ENCODE peak calls at places on chromosomes 4 and X, in seven cellular contexts. One of them, this sample, is unnamed.

GRCh38 chr4:184148871-184149637 is 68.6 kb downstream of the ENPP6 start:
- DNase-seq in HCT116: no peak
- DNase-seq in IMR-90: no peak
- DNase-seq in H1: no peak
- DNase-seq in A549: no peak
- DNase-seq in K562: no peak
- DNase-seq in HepG2: no peak
- DNase-seq in this sample: no peak

GRCh38 chr4:108834167-108834566 is 71.3 kb upstream of the ETNPPL start:
- DNase-seq in HCT116: no peak
- DNase-seq in IMR-90: peak
- DNase-seq in H1: no peak
- DNase-seq in A549: no peak
- DNase-seq in K562: no peak
- DNase-seq in HepG2: no peak
- DNase-seq in this sample: no peak

GRCh38 chr4:128916832-128917231 is 107.3 kb downstream of the JADE1 start:
- DNase-seq in HCT116: no peak
- DNase-seq in IMR-90: no peak
- DNase-seq in H1: no peak
- DNase-seq in A549: no peak
- DNase-seq in K562: no peak
- DNase-seq in HepG2: no peak
- DNase-seq in this sample: no peak

GRCh38 chr4:140012688-140013087 is 141.3 kb downstream of the MAML3 start:
- DNase-seq in HCT116: peak
- DNase-seq in IMR-90: peak
- DNase-seq in H1: peak
- DNase-seq in A549: peak
- DNase-seq in K562: peak
- DNase-seq in HepG2: peak
- DNase-seq in this sample: peak

GRCh38 chr4:54076673-54077072 is 12.3 kb upstream of the CHIC2 start:
- DNase-seq in HCT116: no peak
- DNase-seq in IMR-90: peak
- DNase-seq in H1: no peak
- DNase-seq in A549: no peak
- DNase-seq in K562: no peak
- DNase-seq in HepG2: no peak
- DNase-seq in this sample: no peak

GRCh38 chr4:108116423-108117168 is 52.1 kb downstream of the LEF1 start:
- DNase-seq in HCT116: no peak
- DNase-seq in IMR-90: no peak
- DNase-seq in H1: no peak
- DNase-seq in A549: no peak
- DNase-seq in K562: no peak
- DNase-seq in HepG2: no peak
- DNase-seq in this sample: no peak

GRCh38 chr4:186669735-186670134 is 53.9 kb downstream of the FAT1 start:
- DNase-seq in HCT116: no peak
- DNase-seq in IMR-90: no peak
- DNase-seq in H1: no peak
- DNase-seq in A549: no peak
- DNase-seq in K562: no peak
- DNase-seq in HepG2: no peak
- DNase-seq in this sample: no peak

GRCh38 chr4:152633118-152633517 is 46.7 kb downstream of the TMEM154 start:
- DNase-seq in HCT116: no peak
- DNase-seq in IMR-90: no peak
- DNase-seq in H1: no peak
- DNase-seq in A549: no peak
- DNase-seq in K562: no peak
- DNase-seq in HepG2: no peak
- DNase-seq in this sample: peak

GRCh38 chrX:47210661-47211425 is 7.6 kb upstream of the CDK16 start:
- DNase-seq in HCT116: no peak
- DNase-seq in IMR-90: no peak
- DNase-seq in H1: no peak
- DNase-seq in A549: no peak
- DNase-seq in K562: no peak
- DNase-seq in HepG2: no peak
- DNase-seq in this sample: no peak

GRCh38 chr4:57023104-57023503 is 44.4 kb downstream of the POLR2B start:
- DNase-seq in HCT116: no peak
- DNase-seq in IMR-90: peak
- DNase-seq in H1: no peak
- DNase-seq in A549: no peak
- DNase-seq in K562: no peak
- DNase-seq in HepG2: no peak
- DNase-seq in this sample: no peak

GRCh38 chr4:29717658-29718057 is 1002.5 kb upstream of the PCDH7 start:
- DNase-seq in HCT116: no peak
- DNase-seq in IMR-90: peak
- DNase-seq in H1: no peak
- DNase-seq in A549: no peak
- DNase-seq in K562: no peak
- DNase-seq in HepG2: no peak
- DNase-seq in this sample: no peak

GRCh38 chr4:1577818-1578217 is 106.3 kb downstream of the FAM53A start:
- DNase-seq in HCT116: no peak
- DNase-seq in IMR-90: no peak
- DNase-seq in H1: no peak
- DNase-seq in A549: no peak
- DNase-seq in K562: no peak
- DNase-seq in HepG2: no peak
- DNase-seq in this sample: no peak

GRCh38 chrX:68084765-68085164 is 348.5 kb downstream of the OPHN1 start:
- DNase-seq in HCT116: no peak
- DNase-seq in IMR-90: peak
- DNase-seq in H1: no peak
- DNase-seq in A549: no peak
- DNase-seq in K562: no peak
- DNase-seq in HepG2: no peak
- DNase-seq in this sample: no peak

GRCh38 chr4:25031077-25031606 is 396 bp upstream of the LGI2 start:
- DNase-seq in HCT116: no peak
- DNase-seq in IMR-90: no peak
- DNase-seq in H1: peak
- DNase-seq in A549: peak
- DNase-seq in K562: no peak
- DNase-seq in HepG2: no peak
- DNase-seq in this sample: peak

GRCh38 chr4:72974694-72975487 is 94.6 kb downstream of the COX18 start:
- DNase-seq in HCT116: no peak
- DNase-seq in IMR-90: peak
- DNase-seq in H1: no peak
- DNase-seq in A549: no peak
- DNase-seq in K562: no peak
- DNase-seq in HepG2: no peak
- DNase-seq in this sample: no peak

GRCh38 chr4:8581094-8581861 is 1.1 kb downstream of the GPR78 start:
- DNase-seq in HCT116: no peak
- DNase-seq in IMR-90: no peak
- DNase-seq in H1: no peak
- DNase-seq in A549: no peak
- DNase-seq in K562: no peak
- DNase-seq in HepG2: no peak
- DNase-seq in this sample: no peak

GRCh38 chr4:149409186-149410056 is 406.2 kb downstream of the IQCM start:
- DNase-seq in HCT116: peak
- DNase-seq in IMR-90: peak
- DNase-seq in H1: no peak
- DNase-seq in A549: peak
- DNase-seq in K562: no peak
- DNase-seq in HepG2: no peak
- DNase-seq in this sample: no peak

GRCh38 chr4:1576200-1576960 is 107.7 kb downstream of the FAM53A start:
- DNase-seq in HCT116: no peak
- DNase-seq in IMR-90: no peak
- DNase-seq in H1: no peak
- DNase-seq in A549: no peak
- DNase-seq in K562: no peak
- DNase-seq in HepG2: no peak
- DNase-seq in this sample: no peak

GRCh38 chrX:18354369-18355329 is at the start of gene SCML2:
- DNase-seq in HCT116: no peak
- DNase-seq in IMR-90: peak
- DNase-seq in H1: peak
- DNase-seq in A549: peak
- DNase-seq in K562: peak
- DNase-seq in HepG2: peak
- DNase-seq in this sample: peak

GRCh38 chr4:101793397-101793796 is 2.9 kb downstream of the BANK1 start:
- DNase-seq in HCT116: no peak
- DNase-seq in IMR-90: no peak
- DNase-seq in H1: no peak
- DNase-seq in A549: no peak
- DNase-seq in K562: no peak
- DNase-seq in HepG2: no peak
- DNase-seq in this sample: no peak

GRCh38 chr4:129218355-129218754 is 122.4 kb downstream of the C4orf33 start:
- DNase-seq in HCT116: no peak
- DNase-seq in IMR-90: no peak
- DNase-seq in H1: no peak
- DNase-seq in A549: no peak
- DNase-seq in K562: no peak
- DNase-seq in HepG2: no peak
- DNase-seq in this sample: no peak

GRCh38 chrX:18886344-18887161 is 97.4 kb downstream of the PHKA2 start:
- DNase-seq in HCT116: peak
- DNase-seq in IMR-90: peak
- DNase-seq in H1: peak
- DNase-seq in A549: peak
- DNase-seq in K562: peak
- DNase-seq in HepG2: peak
- DNase-seq in this sample: peak

GRCh38 chrX:311156-312129 is 7.2 kb downstream of the GTPBP6 start:
- DNase-seq in HCT116: no peak
- DNase-seq in IMR-90: no peak
- DNase-seq in H1: no peak
- DNase-seq in A549: no peak
- DNase-seq in K562: no peak
- DNase-seq in HepG2: no peak
- DNase-seq in this sample: no peak

GRCh38 chrX:53239474-53239873 is 14.5 kb upstream of the KDM5C start:
- DNase-seq in HCT116: no peak
- DNase-seq in IMR-90: no peak
- DNase-seq in H1: peak
- DNase-seq in A549: peak
- DNase-seq in K562: peak
- DNase-seq in HepG2: peak
- DNase-seq in this sample: no peak

GRCh38 chrX:17750436-17750835 is 13.1 kb downstream of the SCML1 start:
- DNase-seq in HCT116: no peak
- DNase-seq in IMR-90: no peak
- DNase-seq in H1: no peak
- DNase-seq in A549: no peak
- DNase-seq in K562: no peak
- DNase-seq in HepG2: no peak
- DNase-seq in this sample: no peak

GRCh38 chr4:4409416-4410115 is 22.7 kb downstream of the NSG1 start:
- DNase-seq in HCT116: no peak
- DNase-seq in IMR-90: no peak
- DNase-seq in H1: no peak
- DNase-seq in A549: no peak
- DNase-seq in K562: no peak
- DNase-seq in HepG2: no peak
- DNase-seq in this sample: no peak

GRCh38 chrX:154735695-154736393 is 15.0 kb downstream of the GAB3 start:
- DNase-seq in HCT116: no peak
- DNase-seq in IMR-90: peak
- DNase-seq in H1: no peak
- DNase-seq in A549: no peak
- DNase-seq in K562: no peak
- DNase-seq in HepG2: no peak
- DNase-seq in this sample: no peak

DNA sequence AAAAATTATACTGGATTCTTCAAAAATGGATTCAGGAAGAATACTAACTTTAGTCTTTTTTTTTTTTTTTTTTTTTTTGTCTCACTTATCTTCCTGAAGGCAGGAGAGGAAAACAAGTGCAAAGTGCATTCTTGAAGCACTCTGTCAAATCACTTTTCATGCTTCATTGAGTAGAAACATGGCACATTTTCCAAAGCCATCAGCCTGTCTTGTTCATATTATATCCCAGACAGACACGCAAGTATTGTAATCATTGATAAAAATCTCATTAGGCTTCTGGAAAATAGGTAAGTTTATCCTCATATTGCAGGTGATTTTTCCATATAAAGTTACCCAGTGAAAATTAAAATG is 1.3 kb downstream of the BBS12 start:
- DNase-seq in HCT116: no peak
- DNase-seq in IMR-90: no peak
- DNase-seq in H1: no peak
- DNase-seq in A549: no peak
- DNase-seq in K562: no peak
- DNase-seq in HepG2: no peak
- DNase-seq in this sample: no peak
- H3K4me3 ChIP-seq in HCT116: peak
- H3K4me3 ChIP-seq in IMR-90: no peak
- H3K4me3 ChIP-seq in H1: peak
- H3K4me3 ChIP-seq in A549: peak
- H3K4me3 ChIP-seq in K562: peak
- H3K4me3 ChIP-seq in HepG2: peak
- H3K4me3 ChIP-seq in this sample: peak

GRCh38 chr4:23483320-23483958 is 406.4 kb downstream of the PPARGC1A start:
- DNase-seq in HCT116: no peak
- DNase-seq in IMR-90: no peak
- DNase-seq in H1: no peak
- DNase-seq in A549: no peak
- DNase-seq in K562: no peak
- DNase-seq in HepG2: no peak
- DNase-seq in this sample: no peak
- TF ChIP-seq RAD21 in HCT116: no peak
- TF ChIP-seq RAD21 in IMR-90: no peak
- TF ChIP-seq RAD21 in H1: no peak
- TF ChIP-seq RAD21 in A549: no peak
- TF ChIP-seq RAD21 in K562: no peak
- TF ChIP-seq RAD21 in HepG2: no peak
- TF ChIP-seq RAD21 in this sample: no peak

GRCh38 chr4:81215936-81216335 is 914 bp upstream of the PRKG2 start:
- DNase-seq in HCT116: no peak
- DNase-seq in IMR-90: no peak
- DNase-seq in H1: no peak
- DNase-seq in A549: no peak
- DNase-seq in K562: no peak
- DNase-seq in HepG2: no peak
- DNase-seq in this sample: no peak
- H3K4me3 ChIP-seq in HCT116: no peak
- H3K4me3 ChIP-seq in IMR-90: no peak
- H3K4me3 ChIP-seq in H1: peak
- H3K4me3 ChIP-seq in A549: peak
- H3K4me3 ChIP-seq in K562: no peak
- H3K4me3 ChIP-seq in HepG2: no peak
- H3K4me3 ChIP-seq in this sample: no peak

GRCh38 chrX:54785901-54786300 is 12.2 kb downstream of the ITIH6 start:
- DNase-seq in HCT116: no peak
- DNase-seq in IMR-90: no peak
- DNase-seq in H1: peak
- DNase-seq in A549: no peak
- DNase-seq in K562: peak
- DNase-seq in HepG2: peak
- DNase-seq in this sample: no peak
- TF ChIP-seq RAD21 in HCT116: peak
- TF ChIP-seq RAD21 in IMR-90: no peak
- TF ChIP-seq RAD21 in H1: peak
- TF ChIP-seq RAD21 in A549: peak
- TF ChIP-seq RAD21 in K562: peak
- TF ChIP-seq RAD21 in HepG2: no peak
- TF ChIP-seq RAD21 in this sample: peak

This sample was measured in SK-N-SH.